ENCODE peak calls at places on chromosomes 1 and 21, in nine cellular contexts. R is brain microvascular endothelial cell, Z is AG09309, O is prostate gland, C is tibial artery, Y is fibroblast of mammary gland, J is HFF-Myc, P is pancreas, M is HCT116. B is an unnamed sample.

GRCh38 chr1:183622013-183622412 is 13.6 kb downstream of the ARPC5 start:
- DNase-seq in O (no peak), M (no peak), Z (no peak), Y (no peak), R (no peak), J (no peak), P (no peak), C (no peak), B (no peak)

GRCh38 chr1:245888809-245889208 is 618.3 kb downstream of the SMYD3 start:
- DNase-seq in J (no peak), M (peak), C (no peak), R (peak), Z (no peak), Y (peak), O (no peak), P (no peak), B (no peak)

GRCh38 chr1:180386740-180387367 is 115.5 kb downstream of the ACBD6 start:
- DNase-seq in Z (no peak), M (no peak), R (no peak), O (no peak), C (no peak), P (no peak), J (no peak), Y (peak), B (no peak)

GRCh38 chr1:163115887-163116286 is 46.7 kb downstream of the RGS4 start:
- DNase-seq in C (no peak), M (no peak), J (no peak), Y (no peak), O (no peak), P (no peak), Z (no peak), R (no peak), B (no peak)

GRCh38 chr1:203143671-203144070 is 16.1 kb downstream of the ADORA1 start:
- DNase-seq in M (no peak), Y (no peak), R (no peak), C (no peak), P (no peak), J (no peak), O (no peak), Z (no peak), B (no peak)

GRCh38 chr1:228150021-228150457 is 309 bp downstream of the GJC2 start:
- DNase-seq in P (no peak), Y (no peak), Z (no peak), C (peak), M (no peak), J (no peak), R (no peak), O (no peak), B (no peak)

GRCh38 chr1:47533176-47534039 is 95.6 kb downstream of the FOXD2 start:
- DNase-seq in Y (peak), P (no peak), M (no peak), C (peak), Z (peak), O (peak), J (peak), R (peak), B (peak)

GRCh38 chr1:5616366-5617178 is 375.7 kb downstream of the NPHP4 start:
- DNase-seq in J (no peak), P (no peak), M (no peak), Z (no peak), C (no peak), R (no peak), Y (no peak), O (no peak), B (no peak)

GRCh38 chr1:97560714-97561113 is 360.1 kb downstream of the DPYD start:
- DNase-seq in J (no peak), R (no peak), Z (no peak), O (no peak), M (no peak), C (no peak), Y (no peak), P (no peak), B (no peak)

GRCh38 chr1:159921251-159921650 is 4.1 kb downstream of the TAGLN2 start:
- DNase-seq in P (no peak), C (no peak), J (no peak), Y (peak), R (no peak), M (no peak), Z (no peak), O (no peak), B (no peak)
- H3K4me3 ChIP-seq in P (no peak), C (no peak), J (no peak), Y (no peak), R (no peak), M (no peak), Z (no peak), O (no peak), B (no peak)

GRCh38 chr1:34603594-34603993 is 151.3 kb upstream of the GJB5 start:
- DNase-seq in Z (no peak), C (no peak), P (no peak), J (no peak), O (no peak), M (no peak), R (no peak), Y (no peak), B (no peak)

GRCh38 chr1:34602907-34603306 is 151.9 kb upstream of the GJB5 start:
- DNase-seq in C (no peak), O (no peak), M (no peak), P (no peak), R (no peak), Y (no peak), J (no peak), Z (no peak), B (no peak)

DNA sequence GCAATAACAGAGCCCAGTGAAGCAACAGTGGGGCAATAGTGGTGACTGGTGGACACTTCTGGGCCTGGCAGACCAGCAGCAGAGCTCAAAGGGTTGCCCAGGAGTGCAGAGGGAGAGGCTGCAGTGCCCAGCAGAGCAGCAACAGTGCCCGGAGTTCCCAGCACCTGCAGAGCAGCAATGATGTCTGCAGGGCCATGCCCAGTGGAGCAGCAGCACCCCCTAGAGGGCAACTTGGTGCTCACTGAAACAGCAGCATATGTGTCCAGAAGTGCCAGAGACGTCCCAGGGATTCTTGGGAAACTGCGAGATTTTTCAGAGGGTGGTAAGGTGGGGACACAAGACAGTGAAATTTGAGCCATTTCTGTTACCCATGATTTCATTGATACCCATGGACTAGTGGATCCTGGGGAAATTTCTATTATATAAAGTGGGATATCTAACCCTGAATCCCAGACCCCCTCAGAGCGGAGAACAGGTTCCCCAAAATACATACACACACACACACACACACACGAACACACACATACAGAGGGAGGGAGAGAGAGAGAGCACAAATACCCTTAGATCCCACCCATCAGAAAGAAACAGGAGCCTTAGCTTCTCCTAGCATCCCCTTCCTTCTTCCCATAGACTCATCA is 156.9 kb upstream of the GJB5 start:
- DNase-seq in M (peak), J (peak), P (peak), O (peak), Z (peak), R (peak), Y (peak), C (no peak), B (peak)
- TF ChIP-seq CTCF in M (peak), J (peak), P (peak), O (peak), Z (peak), R (peak), Y (peak), C (peak), B (peak)

DNA sequence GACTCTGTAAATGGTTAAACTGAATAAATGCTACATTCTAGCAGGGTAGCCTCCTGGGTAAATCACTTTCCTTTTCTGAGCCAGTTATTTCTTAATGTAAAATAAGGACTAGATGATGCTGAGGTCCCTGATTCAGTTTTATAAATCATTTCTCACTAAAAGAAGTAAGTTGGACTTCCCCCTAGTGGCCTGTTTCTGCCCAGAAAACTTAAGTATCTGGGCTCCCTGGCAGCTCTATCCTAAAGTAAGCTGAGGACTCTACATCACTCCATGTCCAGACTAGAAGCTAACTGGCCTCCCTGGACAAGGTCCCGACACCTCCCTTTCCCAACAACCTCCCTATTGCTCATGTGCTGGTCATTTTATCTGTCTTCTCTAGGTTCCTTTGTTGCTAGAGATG is 3.0 kb downstream of the GPN2 start:
- DNase-seq in P (no peak), C (no peak), Z (no peak), J (no peak), M (no peak), O (no peak), Y (peak), R (peak), B (peak)
- H3K4me3 ChIP-seq in P (no peak), C (no peak), Z (no peak), J (no peak), M (no peak), O (no peak), Y (no peak), R (no peak), B (no peak)

GRCh38 chr21:21751286-21751685 is 753.1 kb downstream of the NCAM2 start:
- DNase-seq in J (no peak), C (no peak), Z (no peak), P (no peak), Y (no peak), M (no peak), R (no peak), O (no peak), B (no peak)
- TF ChIP-seq CTCF in J (no peak), C (no peak), Z (no peak), P (no peak), Y (no peak), M (no peak), R (no peak), O (no peak), B (no peak)

DNA sequence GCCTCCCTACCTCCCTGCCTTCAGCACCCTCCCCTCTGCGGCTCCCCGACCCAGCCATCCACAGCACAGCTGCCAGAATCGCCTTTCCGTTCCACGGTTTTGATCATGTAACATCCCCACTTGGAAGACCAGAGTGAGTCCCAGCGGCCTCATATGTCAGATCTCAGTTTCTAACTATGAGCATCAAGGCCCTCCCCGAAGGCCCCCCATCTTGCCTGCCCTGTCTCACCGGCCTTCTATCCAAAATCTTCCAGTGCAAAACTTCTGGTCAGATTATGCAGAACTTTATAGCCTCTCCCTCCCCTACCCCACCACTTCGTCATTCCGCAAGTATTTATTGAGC is 20.3 kb upstream of the LMX1A start:
- DNase-seq in Y (no peak), Z (peak), R (no peak), O (no peak), C (no peak), J (no peak), M (no peak), P (no peak), B (no peak)
- H3K4me3 ChIP-seq in Y (peak), Z (peak), R (no peak), O (peak), C (peak), J (peak), M (peak), P (no peak), B (peak)

DNA sequence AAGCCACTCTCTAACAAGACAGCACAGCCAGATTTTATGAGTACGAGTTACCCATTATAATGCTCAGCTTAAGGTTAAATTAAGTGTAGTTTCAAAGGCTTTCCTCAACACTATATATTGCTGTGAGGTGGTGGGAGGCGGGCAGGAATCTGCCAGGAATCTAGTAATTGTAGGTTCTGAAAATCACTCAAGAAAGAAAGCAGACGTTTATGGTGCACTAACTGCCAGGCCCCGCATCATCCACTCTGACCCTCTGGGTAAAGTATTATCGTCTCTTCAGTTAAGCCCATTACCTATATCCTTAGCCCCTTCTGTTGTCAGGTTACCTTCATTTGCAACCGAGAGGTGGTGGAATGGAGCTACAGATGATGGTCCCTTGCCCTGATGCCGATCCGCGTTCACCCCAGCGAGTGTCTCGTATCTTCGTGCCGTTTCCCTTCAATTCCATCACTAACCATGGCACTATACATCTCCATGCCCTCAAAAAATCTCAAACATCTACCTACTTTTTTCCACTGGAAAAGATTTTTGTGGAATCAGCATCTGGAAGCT is 12.4 kb downstream of the HMGN1 start:
- DNase-seq in P (no peak), R (no peak), O (no peak), M (no peak), Y (no peak), Z (no peak), C (no peak), J (no peak), B (no peak)
- TF ChIP-seq CTCF in P (no peak), R (no peak), O (no peak), M (no peak), Y (no peak), Z (no peak), C (no peak), J (no peak), B (no peak)

GRCh38 chr1:218488986-218489385 is 143.8 kb downstream of the TGFB2 start:
- DNase-seq in M (no peak), O (no peak), Z (no peak), R (peak), C (no peak), J (no peak), P (no peak), Y (no peak), B (no peak)
- H3K4me3 ChIP-seq in M (no peak), O (no peak), Z (no peak), R (no peak), C (no peak), J (no peak), P (no peak), Y (no peak), B (no peak)

GRCh38 chr1:27938488-27938887 is 3.7 kb downstream of the SMPDL3B start:
- DNase-seq in J (no peak), P (no peak), Y (no peak), R (no peak), O (no peak), C (no peak), Z (no peak), M (no peak), B (no peak)

GRCh38 chr1:27937524-27937836 is 2.7 kb downstream of the SMPDL3B start:
- DNase-seq in C (no peak), M (no peak), R (no peak), P (no peak), Y (no peak), O (no peak), J (no peak), Z (no peak), B (no peak)

GRCh38 chr1:27940870-27941269 is 6.1 kb downstream of the SMPDL3B start:
- DNase-seq in Z (no peak), P (no peak), C (no peak), M (no peak), R (no peak), Y (no peak), J (no peak), O (no peak), B (no peak)

GRCh38 chr1:27941671-27942540 is 7.1 kb downstream of the SMPDL3B start:
- DNase-seq in O (no peak), R (no peak), C (no peak), Z (no peak), M (no peak), Y (no peak), P (no peak), J (no peak), B (no peak)

DNA sequence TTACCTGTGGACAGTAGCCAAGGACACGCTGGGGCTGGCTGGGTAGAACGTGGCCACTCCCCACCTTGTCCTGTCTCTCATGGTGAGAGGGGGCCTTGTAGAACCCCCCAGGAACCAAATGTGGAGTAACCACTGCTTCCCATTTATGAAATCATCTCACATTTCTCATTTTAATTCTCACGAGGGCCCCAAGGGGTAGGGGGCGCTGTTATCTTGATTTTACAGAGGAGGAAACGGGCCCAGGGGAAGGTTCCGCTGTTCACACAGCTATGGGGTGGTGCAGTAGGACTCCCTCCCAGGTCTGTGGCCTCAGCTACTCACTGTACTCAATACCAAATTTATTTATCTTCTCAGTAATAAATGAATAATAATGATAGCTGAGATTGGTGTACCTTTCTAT is 5.5 kb downstream of the SMPDL3B start:
- DNase-seq in C (no peak), J (no peak), M (no peak), P (no peak), R (peak), Y (peak), O (no peak), Z (no peak), B (no peak)
- TF ChIP-seq CTCF in C (peak), J (peak), M (peak), P (no peak), R (peak), Y (peak), O (no peak), Z (peak), B (peak)

GRCh38 chr21:32044205-32044874 is 171.5 kb downstream of the HUNK start:
- DNase-seq in C (no peak), M (no peak), O (no peak), J (no peak), P (no peak), Y (no peak), Z (no peak), R (no peak), B (no peak)
- H3K4me3 ChIP-seq in C (no peak), M (no peak), O (no peak), J (no peak), P (no peak), Y (no peak), Z (no peak), R (no peak), B (no peak)

B was measured in astrocyte of the cerebellum.